ENCODE peak calls at places on chromosomes 4 and X, in ten cellular contexts. D is putamen; X is posterior cingulate gyrus; H is activated CD4-positive, alpha-beta T cell treated with anti-CD3 and anti-CD28 coated beads, Interleukin-2, amount 10 ng/mL, durations not matched to agents 7 days and 5 days; S is HS-5; R is activated naive CD8-positive, alpha-beta T cell treated with anti-CD3 and anti-CD28 coated beads, Interleukin-2, amount 10 ng/mL, durations not matched to agents 7 days and 5 days; G is EL; E is head of caudate nucleus; K is NCI-H460; F is naive thymus-derived CD8-positive, alpha-beta T cell. V is an unnamed sample.

GRCh38 chr4:165440415-165440882 is 61.6 kb downstream of the CPE start:
- DNase-seq in G (peak; percentile 66), E (no peak), F (no peak), K (no peak), H (no peak), X (no peak), S (peak; percentile 35), R (no peak), D (no peak), V (no peak)

GRCh38 chrX:150575415-150575814 is 7.0 kb downstream of the MTM1 start:
- DNase-seq in R (no peak), E (peak; percentile 27), K (no peak), X (no peak), D (no peak), S (no peak), F (peak; percentile 37), H (peak; percentile 16), G (peak; percentile 56), V (peak; percentile 49)

GRCh38 chrX:40154229-40154852 is 56.6 kb upstream of the BCOR start:
- DNase-seq in D (no peak), F (no peak), R (no peak), X (no peak), S (no peak), H (no peak), K (no peak), G (peak; percentile 51), E (no peak), V (no peak)

GRCh38 chr4:145216532-145216931 is 36.1 kb upstream of the OTUD4 start:
- DNase-seq in D (no peak), H (no peak), R (no peak), F (no peak), E (no peak), S (no peak), X (no peak), K (peak; percentile 22), G (peak; percentile 27), V (no peak)

GRCh38 chrX:69503228-69503834 is 795 bp upstream of the NALF2 start:
- DNase-seq in F (no peak), X (no peak), K (peak; percentile 50), E (no peak), D (peak; percentile 41), S (no peak), G (no peak), R (no peak), H (peak; percentile 6), V (no peak)

GRCh38 chr4:190016369-190017289 is 10.4 kb downstream of the FRG2 start:
- DNase-seq in X (no peak), K (no peak), D (no peak), R (no peak), F (no peak), H (no peak), S (no peak), E (no peak), G (no peak), V (no peak)

GRCh38 chr4:77852892-77853495 is 9.6 kb upstream of the MRPL1 start:
- DNase-seq in E (no peak), G (no peak), S (no peak), R (peak; percentile 58), D (no peak), F (peak; percentile 69), H (peak; percentile 83), K (no peak), X (no peak), V (peak; percentile 59)

GRCh38 chrX:5163663-5164062 is 1065.0 kb downstream of the NLGN4X start:
- DNase-seq in S (no peak), E (no peak), F (no peak), X (no peak), K (no peak), D (no peak), G (no peak), R (no peak), H (no peak), V (no peak)

GRCh38 chr4:112379306-112379705 is 82.1 kb downstream of the ALPK1 start:
- DNase-seq in X (no peak), F (no peak), K (no peak), E (no peak), R (no peak), G (no peak), H (no peak), S (no peak), D (no peak), V (no peak)

GRCh38 chrX:22373766-22374165 is 101.1 kb downstream of the CBLL2 start:
- DNase-seq in E (no peak), R (no peak), D (no peak), G (no peak), S (no peak), H (no peak), F (no peak), X (no peak), K (no peak), V (no peak)

GRCh38 chr4:65670331-65671031 is at the start of gene EPHA5:
- DNase-seq in X (peak; percentile 84), D (peak; percentile 81), H (no peak), F (no peak), R (peak; percentile 34), E (peak; percentile 80), G (peak; percentile 80), S (peak; percentile 65), K (peak; percentile 88), V (no peak)

GRCh38 chrX:123308663-123309062 is 124.6 kb downstream of the GRIA3 start:
- DNase-seq in G (no peak), H (no peak), D (no peak), E (no peak), S (no peak), K (no peak), X (no peak), R (no peak), F (no peak), V (no peak)

GRCh38 chrX:122565952-122566351 is 618.1 kb upstream of the GRIA3 start:
- DNase-seq in S (peak; percentile 83), F (no peak), R (no peak), K (no peak), G (peak; percentile 96), D (no peak), X (no peak), E (no peak), H (no peak), V (no peak)

GRCh38 chr4:146095091-146095690 is 80.3 kb upstream of the LSM6 start:
- DNase-seq in X (no peak), R (no peak), G (peak; percentile 60), E (no peak), D (peak; percentile 3), F (no peak), S (peak; percentile 19), H (peak; percentile 45), K (peak; percentile 40), V (no peak)

GRCh38 chr4:132710971-132711370 is 438.1 kb upstream of the PCDH10 start:
- DNase-seq in X (no peak), R (no peak), K (no peak), D (no peak), S (no peak), G (no peak), F (no peak), H (no peak), E (no peak), V (no peak)

GRCh38 chrX:141642979-141643378 is 53.5 kb downstream of the SPANXA2 start:
- DNase-seq in X (no peak), G (peak; percentile 19), H (no peak), S (no peak), F (no peak), D (no peak), K (peak; percentile 29), R (no peak), E (no peak), V (no peak)

GRCh38 chrX:1103360-1103759 is 109.1 kb downstream of the CRLF2 start:
- DNase-seq in K (no peak), D (no peak), F (no peak), X (no peak), R (no peak), E (no peak), G (no peak), S (no peak), H (no peak), V (no peak)

GRCh38 chrX:47232803-47233332 is at the start of gene USP11:
- DNase-seq in E (peak; percentile 25), G (peak; percentile 58), D (peak; percentile 60), S (no peak), K (no peak), R (peak; percentile 67), H (peak; percentile 50), X (peak; percentile 71), F (peak; percentile 71), V (peak; percentile 32)

GRCh38 chr4:152921284-152921683 is 14.8 kb upstream of the FHDC1 start:
- DNase-seq in D (no peak), H (no peak), G (no peak), F (no peak), E (no peak), R (no peak), K (no peak), X (no peak), S (no peak), V (no peak)

GRCh38 chrX:154748712-154749339 is 2.1 kb downstream of the GAB3 start:
- DNase-seq in F (peak; percentile 50), X (peak; percentile 9), H (peak; percentile 60), K (peak; percentile 69), S (no peak), R (no peak), E (peak; percentile 42), D (peak; percentile 64), G (peak; percentile 56), V (peak; percentile 36)

GRCh38 chr4:95625020-95625419 is 76.2 kb upstream of the UNC5C start:
- DNase-seq in S (no peak), X (no peak), E (no peak), H (no peak), D (no peak), R (no peak), K (no peak), F (no peak), G (no peak), V (no peak)

GRCh38 chrX:152898442-152898841 is 575 bp downstream of the ZNF185 start:
- DNase-seq in R (no peak), E (no peak), D (no peak), F (no peak), X (no peak), S (no peak), G (no peak), H (no peak), K (no peak), V (no peak)

GRCh38 chr4:38500433-38500832 is 163.6 kb upstream of the KLF3 start:
- DNase-seq in R (no peak), S (peak; percentile 38), G (peak; percentile 2), X (no peak), D (no peak), K (no peak), H (no peak), F (no peak), E (no peak), V (no peak)